ENCODE peak calls at places on chromosomes 6 and 20, in seven cellular contexts. C is GM12865; L is OCI-M1; E is glutamatergic neuron; K is activated T-helper 2 cell treated with anti-CD3 and anti-CD28 coated beads, Interferon-gamma antibody, Interleukin-2, Interleukin-4, amounts not matched to agents 10 μg/mL and 5 μg/mL and 100 μg/mL, durations not matched to agents 14 hours and 24 hours and 36 hours; V is NCI-H187; M is chondrocyte. X is an unnamed sample.

GRCh38 chr6:37049990-37050853 is 44.8 kb downstream of the FGD2 start:
- DNase-seq in C (peak), L (peak), E (no peak), K (peak), V (no peak), M (no peak), X (no peak)

GRCh38 chr20:34142121-34142520 is 30.1 kb upstream of the EIF2S2 start:
- DNase-seq in C (no peak), L (no peak), E (no peak), K (no peak), V (no peak), M (no peak), X (no peak)

GRCh38 chr6:133648576-133648975 is 240.3 kb upstream of the TCF21 start:
- DNase-seq in C (no peak), L (no peak), E (no peak), K (no peak), V (no peak), M (no peak), X (no peak)

GRCh38 chr20:5658897-5659296 is 91.3 kb upstream of the SHLD1 start:
- DNase-seq in C (peak), L (peak), E (no peak), K (peak), V (no peak), M (no peak), X (peak)

GRCh38 chr6:135880066-135880972 is 28.8 kb downstream of the PDE7B start:
- DNase-seq in C (peak), L (peak), E (no peak), K (peak), V (no peak), M (no peak), X (no peak)

GRCh38 chr20:51651921-51652549 is 109.5 kb upstream of the NFATC2 start:
- DNase-seq in C (no peak), L (no peak), E (peak), K (no peak), V (no peak), M (no peak), X (no peak)

GRCh38 chr20:58058421-58059140 is 169.9 kb downstream of the ANKRD60 start:
- DNase-seq in C (no peak), L (no peak), E (no peak), K (no peak), V (no peak), M (peak), X (no peak)

GRCh38 chr6:121849477-121849876 is 414.0 kb downstream of the GJA1 start:
- DNase-seq in C (peak), L (peak), E (peak), K (no peak), V (no peak), M (no peak), X (peak)

GRCh38 chr20:3727333-3728035 is 5.0 kb upstream of the HSPA12B start:
- DNase-seq in C (no peak), L (no peak), E (no peak), K (no peak), V (no peak), M (peak), X (no peak)

GRCh38 chr20:57291003-57291402 is 24.6 kb upstream of the BMP7 start:
- DNase-seq in C (no peak), L (no peak), E (no peak), K (no peak), V (no peak), M (no peak), X (no peak)

GRCh38 chr6:15715851-15716250 is 53.0 kb upstream of the DTNBP1 start:
- DNase-seq in C (no peak), L (no peak), E (no peak), K (no peak), V (no peak), M (no peak), X (no peak)

GRCh38 chr6:135043854-135044253 is 10.8 kb downstream of the HBS1L start:
- DNase-seq in C (no peak), L (no peak), E (no peak), K (no peak), V (no peak), M (no peak), X (no peak)